ENCODE peak calls at places on chromosomes 5 and 9, in ten cellular contexts. One of them, this sample, is unnamed.

GRCh38 chr5:66343370-66344071 is 199.4 kb downstream of the SREK1 start:
- DNase-seq in body of pancreas: no peak
- DNase-seq in IMR-90: no peak
- DNase-seq in ovary: no peak
- DNase-seq in HepG2: no peak
- DNase-seq in adrenal gland: no peak
- DNase-seq in GM12878: no peak
- DNase-seq in Peyer's patch: no peak
- DNase-seq in A549: no peak
- DNase-seq in upper lobe of left lung: no peak
- DNase-seq in this sample: no peak

GRCh38 chr5:153151558-153151957 is 338.9 kb upstream of the GRIA1 start:
- DNase-seq in body of pancreas: no peak
- DNase-seq in IMR-90: no peak
- DNase-seq in ovary: no peak
- DNase-seq in HepG2: no peak
- DNase-seq in adrenal gland: no peak
- DNase-seq in GM12878: no peak
- DNase-seq in Peyer's patch: no peak
- DNase-seq in A549: no peak
- DNase-seq in upper lobe of left lung: no peak
- DNase-seq in this sample: no peak

GRCh38 chr5:134099288-134099872 is 15.1 kb upstream of the TCF7 start:
- DNase-seq in body of pancreas: no peak
- DNase-seq in IMR-90: no peak
- DNase-seq in ovary: no peak
- DNase-seq in HepG2: no peak
- DNase-seq in adrenal gland: no peak
- DNase-seq in GM12878: no peak
- DNase-seq in Peyer's patch: no peak
- DNase-seq in A549: no peak
- DNase-seq in upper lobe of left lung: no peak
- DNase-seq in this sample: no peak

GRCh38 chr5:140648132-140648432 is 453 bp downstream of the IK start:
- DNase-seq in body of pancreas: no peak
- DNase-seq in IMR-90: no peak
- DNase-seq in ovary: no peak
- DNase-seq in HepG2: no peak
- DNase-seq in adrenal gland: no peak
- DNase-seq in GM12878: no peak
- DNase-seq in Peyer's patch: no peak
- DNase-seq in A549: peak; percentile 53
- DNase-seq in upper lobe of left lung: no peak
- DNase-seq in this sample: no peak

GRCh38 chr5:134948929-134949328 is 18.8 kb upstream of the CATSPER3 start:
- DNase-seq in body of pancreas: no peak
- DNase-seq in IMR-90: peak; percentile 48
- DNase-seq in ovary: peak; percentile 24
- DNase-seq in HepG2: no peak
- DNase-seq in adrenal gland: no peak
- DNase-seq in GM12878: no peak
- DNase-seq in Peyer's patch: no peak
- DNase-seq in A549: no peak
- DNase-seq in upper lobe of left lung: no peak
- DNase-seq in this sample: peak; percentile 33

GRCh38 chr5:180558232-180558631 is 33.1 kb downstream of the SCGB3A1 start:
- DNase-seq in body of pancreas: no peak
- DNase-seq in IMR-90: no peak
- DNase-seq in ovary: no peak
- DNase-seq in HepG2: no peak
- DNase-seq in adrenal gland: no peak
- DNase-seq in GM12878: no peak
- DNase-seq in Peyer's patch: no peak
- DNase-seq in A549: no peak
- DNase-seq in upper lobe of left lung: no peak
- DNase-seq in this sample: no peak

GRCh38 chr5:125326114-125326513 is 579.7 kb upstream of the ZNF608 start:
- DNase-seq in body of pancreas: peak; percentile 42
- DNase-seq in IMR-90: peak; percentile 88
- DNase-seq in ovary: no peak
- DNase-seq in HepG2: no peak
- DNase-seq in adrenal gland: peak; percentile 93
- DNase-seq in GM12878: no peak
- DNase-seq in Peyer's patch: no peak
- DNase-seq in A549: peak; percentile 8
- DNase-seq in upper lobe of left lung: no peak
- DNase-seq in this sample: peak; percentile 36

GRCh38 chr5:73625314-73625904 is 587 bp upstream of the ARHGEF28 start:
- DNase-seq in body of pancreas: no peak
- DNase-seq in IMR-90: peak; percentile 10
- DNase-seq in ovary: peak; percentile 34
- DNase-seq in HepG2: no peak
- DNase-seq in adrenal gland: peak; percentile 64
- DNase-seq in GM12878: no peak
- DNase-seq in Peyer's patch: no peak
- DNase-seq in A549: peak; percentile 36
- DNase-seq in upper lobe of left lung: peak; percentile 26
- DNase-seq in this sample: no peak

DNA sequence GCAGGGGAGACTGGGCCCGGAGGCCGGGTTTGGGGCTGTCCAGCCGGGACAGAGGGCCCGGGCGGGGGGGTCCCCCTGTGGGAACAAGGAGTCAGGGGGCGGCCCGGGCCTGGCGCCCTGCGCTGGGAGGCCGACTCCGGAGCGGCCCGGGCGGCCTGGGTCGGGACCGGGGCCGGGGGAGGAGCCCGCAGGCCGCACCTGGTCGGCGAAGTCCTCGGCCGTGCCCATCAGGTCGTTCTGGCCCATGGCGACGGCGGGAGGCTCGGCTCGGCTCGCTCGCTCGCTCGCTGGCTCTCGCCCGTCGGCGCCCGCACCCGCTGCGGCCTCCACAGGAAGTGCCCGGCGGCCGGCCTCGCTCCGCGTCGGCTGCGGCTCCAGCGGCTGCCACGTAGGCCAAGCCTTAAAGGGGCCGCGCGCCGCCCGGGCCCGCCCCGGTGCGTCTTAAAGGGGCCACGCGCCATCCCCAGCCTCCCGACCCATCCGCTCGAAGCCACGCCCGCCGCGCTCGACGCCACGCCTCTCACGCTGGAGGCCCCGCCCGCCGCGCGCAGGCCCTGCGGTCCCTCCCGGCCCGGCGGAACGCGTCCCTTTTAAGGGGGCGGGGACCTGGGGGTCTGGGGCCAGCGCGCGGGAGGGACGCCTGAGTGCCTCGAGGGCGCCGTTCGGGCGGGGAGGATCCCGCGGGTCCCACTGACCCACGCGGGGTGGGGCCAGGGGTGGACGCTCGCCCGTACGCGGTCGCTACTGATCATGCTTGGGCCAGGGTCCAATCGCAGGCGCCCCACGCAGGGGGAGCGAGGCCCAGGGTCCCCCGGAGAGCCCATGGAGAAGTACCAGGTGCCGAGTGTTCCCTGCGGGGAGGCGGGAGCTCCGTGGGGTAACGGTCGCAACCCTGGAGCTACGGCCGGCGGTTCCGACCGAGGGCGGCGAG is at the start of the genes STKLD1 and SURF4:
- DNase-seq in body of pancreas: peak; percentile 97
- DNase-seq in IMR-90: peak; percentile 94
- DNase-seq in ovary: peak; percentile 95
- DNase-seq in HepG2: peak; percentile 86
- DNase-seq in adrenal gland: peak; percentile 97
- DNase-seq in GM12878: peak; percentile 73
- DNase-seq in Peyer's patch: peak; percentile 98
- DNase-seq in A549: peak; percentile 97
- DNase-seq in upper lobe of left lung: peak; percentile 98
- DNase-seq in this sample: peak; percentile 98
- TF ChIP-seq POLR2A in body of pancreas: peak; percentile 96
- TF ChIP-seq POLR2A in IMR-90: peak; percentile 98
- TF ChIP-seq POLR2A in ovary: peak; percentile 89
- TF ChIP-seq POLR2A in HepG2: peak; percentile 82
- TF ChIP-seq POLR2A in adrenal gland: peak; percentile 96
- TF ChIP-seq POLR2A in GM12878: peak; percentile 97
- TF ChIP-seq POLR2A in Peyer's patch: peak; percentile 96
- TF ChIP-seq POLR2A in A549: peak; percentile 86
- TF ChIP-seq POLR2A in upper lobe of left lung: peak; percentile 98
- TF ChIP-seq POLR2A in this sample: peak; percentile 94

GRCh38 chr5:95920822-95921221 is 40.8 kb downstream of the ELL2 start:
- DNase-seq in body of pancreas: no peak
- DNase-seq in IMR-90: no peak
- DNase-seq in ovary: no peak
- DNase-seq in HepG2: no peak
- DNase-seq in adrenal gland: no peak
- DNase-seq in GM12878: no peak
- DNase-seq in Peyer's patch: no peak
- DNase-seq in A549: no peak
- DNase-seq in upper lobe of left lung: no peak
- DNase-seq in this sample: no peak

GRCh38 chr5:95923918-95924559 is 37.6 kb downstream of the ELL2 start:
- DNase-seq in body of pancreas: no peak
- DNase-seq in IMR-90: no peak
- DNase-seq in ovary: no peak
- DNase-seq in HepG2: no peak
- DNase-seq in adrenal gland: no peak
- DNase-seq in GM12878: peak; percentile 60
- DNase-seq in Peyer's patch: no peak
- DNase-seq in A549: no peak
- DNase-seq in upper lobe of left lung: no peak
- DNase-seq in this sample: no peak

GRCh38 chr5:95919658-95920057 is 42.0 kb downstream of the ELL2 start:
- DNase-seq in body of pancreas: no peak
- DNase-seq in IMR-90: no peak
- DNase-seq in ovary: no peak
- DNase-seq in HepG2: no peak
- DNase-seq in adrenal gland: no peak
- DNase-seq in GM12878: no peak
- DNase-seq in Peyer's patch: no peak
- DNase-seq in A549: no peak
- DNase-seq in upper lobe of left lung: no peak
- DNase-seq in this sample: no peak

GRCh38 chr5:95922798-95923197 is 38.9 kb downstream of the ELL2 start:
- DNase-seq in body of pancreas: no peak
- DNase-seq in IMR-90: no peak
- DNase-seq in ovary: no peak
- DNase-seq in HepG2: no peak
- DNase-seq in adrenal gland: no peak
- DNase-seq in GM12878: no peak
- DNase-seq in Peyer's patch: no peak
- DNase-seq in A549: no peak
- DNase-seq in upper lobe of left lung: no peak
- DNase-seq in this sample: no peak

GRCh38 chr5:95921501-95921900 is 40.1 kb downstream of the ELL2 start:
- DNase-seq in body of pancreas: no peak
- DNase-seq in IMR-90: no peak
- DNase-seq in ovary: no peak
- DNase-seq in HepG2: no peak
- DNase-seq in adrenal gland: no peak
- DNase-seq in GM12878: no peak
- DNase-seq in Peyer's patch: no peak
- DNase-seq in A549: no peak
- DNase-seq in upper lobe of left lung: no peak
- DNase-seq in this sample: no peak
- H3K4me1 ChIP-seq in body of pancreas: peaks cover 73% of the 10 kb centered on the region
- H3K4me1 ChIP-seq in IMR-90: peaks cover 20% of the 10 kb centered on the region
- H3K4me1 ChIP-seq in ovary: peaks cover 2% of the 10 kb centered on the region
- H3K4me1 ChIP-seq in HepG2: peaks cover 100% of the 10 kb centered on the region
- H3K4me1 ChIP-seq in adrenal gland: no peaks in the 10 kb centered on the region
- H3K4me1 ChIP-seq in GM12878: peaks cover 61% of the 10 kb centered on the region
- H3K4me1 ChIP-seq in Peyer's patch: no peaks in the 10 kb centered on the region
- H3K4me1 ChIP-seq in A549: peaks cover 21% of the 10 kb centered on the region
- H3K4me1 ChIP-seq in upper lobe of left lung: peaks cover 29% of the 10 kb centered on the region
- H3K4me1 ChIP-seq in this sample: peaks cover 49% of the 10 kb centered on the region

GRCh38 chr5:138752341-138752950 is 779 bp upstream of the CTNNA1 start:
- DNase-seq in body of pancreas: peak; percentile 43
- DNase-seq in IMR-90: no peak
- DNase-seq in ovary: peak; percentile 28
- DNase-seq in HepG2: peak; percentile 39
- DNase-seq in adrenal gland: no peak
- DNase-seq in GM12878: no peak
- DNase-seq in Peyer's patch: peak; percentile 53
- DNase-seq in A549: peak; percentile 57
- DNase-seq in upper lobe of left lung: peak; percentile 34
- DNase-seq in this sample: peak; percentile 40

GRCh38 chr5:138754699-138755057 is 1.5 kb downstream of the CTNNA1 start:
- DNase-seq in body of pancreas: no peak
- DNase-seq in IMR-90: no peak
- DNase-seq in ovary: no peak
- DNase-seq in HepG2: no peak
- DNase-seq in adrenal gland: no peak
- DNase-seq in GM12878: no peak
- DNase-seq in Peyer's patch: no peak
- DNase-seq in A549: no peak
- DNase-seq in upper lobe of left lung: no peak
- DNase-seq in this sample: no peak

GRCh38 chr5:138753794-138754698 is 821 bp downstream of the CTNNA1 start:
- DNase-seq in body of pancreas: peak; percentile 95
- DNase-seq in IMR-90: peak; percentile 84
- DNase-seq in ovary: peak; percentile 91
- DNase-seq in HepG2: peak; percentile 89
- DNase-seq in adrenal gland: peak; percentile 98
- DNase-seq in GM12878: no peak
- DNase-seq in Peyer's patch: peak; percentile 90
- DNase-seq in A549: peak; percentile 70
- DNase-seq in upper lobe of left lung: peak; percentile 94
- DNase-seq in this sample: peak; percentile 96

GRCh38 chr5:138755084-138755748 is 2.0 kb downstream of the CTNNA1 start:
- DNase-seq in body of pancreas: no peak
- DNase-seq in IMR-90: no peak
- DNase-seq in ovary: no peak
- DNase-seq in HepG2: no peak
- DNase-seq in adrenal gland: no peak
- DNase-seq in GM12878: peak; percentile 35
- DNase-seq in Peyer's patch: no peak
- DNase-seq in A549: no peak
- DNase-seq in upper lobe of left lung: no peak
- DNase-seq in this sample: no peak

GRCh38 chr5:138752951-138753793 is at the start of gene CTNNA1:
- DNase-seq in body of pancreas: peak; percentile 91
- DNase-seq in IMR-90: peak; percentile 49
- DNase-seq in ovary: peak; percentile 86
- DNase-seq in HepG2: peak; percentile 62
- DNase-seq in adrenal gland: peak; percentile 81
- DNase-seq in GM12878: no peak
- DNase-seq in Peyer's patch: peak; percentile 92
- DNase-seq in A549: peak; percentile 84
- DNase-seq in upper lobe of left lung: peak; percentile 77
- DNase-seq in this sample: peak; percentile 79
- TF ChIP-seq POLR2A in body of pancreas: peak; percentile 86
- TF ChIP-seq POLR2A in IMR-90: peak; percentile 92
- TF ChIP-seq POLR2A in ovary: peak; percentile 64
- TF ChIP-seq POLR2A in HepG2: peak; percentile 83
- TF ChIP-seq POLR2A in adrenal gland: peak; percentile 81
- TF ChIP-seq POLR2A in GM12878: peak; percentile 80
- TF ChIP-seq POLR2A in Peyer's patch: peak; percentile 56
- TF ChIP-seq POLR2A in A549: peak; percentile 74
- TF ChIP-seq POLR2A in upper lobe of left lung: peak; percentile 73
- TF ChIP-seq POLR2A in this sample: no peak

DNA sequence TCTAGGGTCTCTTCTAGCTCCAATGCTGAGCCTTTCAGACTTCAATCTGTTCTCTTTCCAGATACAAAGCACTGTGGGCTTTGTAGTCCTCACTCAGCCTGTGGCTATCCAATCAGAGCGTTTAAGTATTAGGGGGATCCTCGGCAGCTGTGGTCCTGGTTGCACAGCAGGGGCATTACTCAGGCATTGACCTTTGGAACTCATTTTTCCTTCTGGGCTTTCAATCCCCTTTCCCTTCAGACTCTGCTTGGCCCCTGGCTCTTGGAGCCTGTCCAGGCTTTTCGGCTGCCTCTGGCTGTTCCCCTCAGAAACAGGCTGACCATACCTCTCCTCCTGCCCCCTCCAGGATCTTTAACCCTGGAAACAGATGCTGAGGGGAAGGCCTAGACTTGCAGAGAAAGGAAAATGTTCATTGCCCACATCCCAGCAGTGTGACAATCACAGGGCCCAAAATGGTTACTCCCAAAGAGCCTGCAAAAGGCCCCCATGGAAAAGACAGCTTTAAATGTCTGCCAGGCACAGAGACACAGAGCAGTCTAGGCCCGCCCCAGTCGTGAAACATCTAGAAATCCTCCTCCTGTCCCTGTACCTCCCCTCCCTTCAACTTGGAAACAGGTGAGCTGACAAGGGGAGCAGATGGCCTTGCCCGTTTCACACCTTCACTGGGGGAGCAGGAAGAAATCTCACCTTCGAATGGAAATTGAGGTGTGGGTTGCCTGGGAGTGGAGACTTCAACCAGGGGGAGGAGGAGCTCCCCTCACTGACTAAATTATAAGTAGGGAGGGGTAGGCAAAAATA is 13.7 kb downstream of the C1QTNF2 start:
- DNase-seq in body of pancreas: no peak
- DNase-seq in IMR-90: no peak
- DNase-seq in ovary: no peak
- DNase-seq in HepG2: no peak
- DNase-seq in adrenal gland: no peak
- DNase-seq in GM12878: no peak
- DNase-seq in Peyer's patch: no peak
- DNase-seq in A549: no peak
- DNase-seq in upper lobe of left lung: no peak
- DNase-seq in this sample: no peak
- H3K4me1 ChIP-seq in body of pancreas: no peaks in the 10 kb centered on the region
- H3K4me1 ChIP-seq in IMR-90: no peaks in the 10 kb centered on the region
- H3K4me1 ChIP-seq in ovary: no peaks in the 10 kb centered on the region
- H3K4me1 ChIP-seq in HepG2: no peaks in the 10 kb centered on the region
- H3K4me1 ChIP-seq in adrenal gland: no peaks in the 10 kb centered on the region
- H3K4me1 ChIP-seq in GM12878: no peaks in the 10 kb centered on the region
- H3K4me1 ChIP-seq in Peyer's patch: no peaks in the 10 kb centered on the region
- H3K4me1 ChIP-seq in A549: no peaks in the 10 kb centered on the region
- H3K4me1 ChIP-seq in upper lobe of left lung: peaks cover 7% of the 10 kb centered on the region
- H3K4me1 ChIP-seq in this sample: peaks cover 6% of the 10 kb centered on the region

This sample was measured in heart left ventricle.